ENCODE peak calls at places on chromosomes 2 and 18, in five cellular contexts. One of them, this sample, is unnamed.
A peak's percentile ranks its signal among the peaks of the same experiment; 100 is the strongest.

GRCh38 chr2:205654878-205655601 is 27.3 kb upstream of the NRP2 start:
- DNase-seq in A549: no peak
- DNase-seq in HCT116: no peak
- DNase-seq in GM12878: no peak
- DNase-seq in GM23338: no peak
- DNase-seq in this sample: no peak

GRCh38 chr2:3423492-3424170 is 44.1 kb downstream of the TRAPPC12 start:
- DNase-seq in A549: peak; percentile 63
- DNase-seq in HCT116: peak; percentile 27
- DNase-seq in GM12878: peak; percentile 8
- DNase-seq in GM23338: peak; percentile 76
- DNase-seq in this sample: peak; percentile 36

GRCh38 chr18:79950440-79951341 is 762 bp downstream of the SLC66A2 start:
- DNase-seq in A549: no peak
- DNase-seq in HCT116: no peak
- DNase-seq in GM12878: no peak
- DNase-seq in GM23338: peak; percentile 63
- DNase-seq in this sample: no peak

GRCh38 chr2:69645026-69645425 is 1.5 kb upstream of the AAK1 start:
- DNase-seq in A549: no peak
- DNase-seq in HCT116: no peak
- DNase-seq in GM12878: no peak
- DNase-seq in GM23338: peak; percentile 25
- DNase-seq in this sample: no peak

GRCh38 chr2:241035818-241036396 is 37.5 kb downstream of the SNED1 start:
- DNase-seq in A549: no peak
- DNase-seq in HCT116: no peak
- DNase-seq in GM12878: no peak
- DNase-seq in GM23338: peak; percentile 63
- DNase-seq in this sample: no peak

GRCh38 chr2:38581193-38582147 is 21.3 kb downstream of the HNRNPLL start:
- DNase-seq in A549: peak; percentile 83
- DNase-seq in HCT116: peak; percentile 52
- DNase-seq in GM12878: peak; percentile 23
- DNase-seq in GM23338: peak; percentile 95
- DNase-seq in this sample: no peak

GRCh38 chr2:217527586-217528202 is 475.1 kb downstream of the TNS1 start:
- DNase-seq in A549: no peak
- DNase-seq in HCT116: no peak
- DNase-seq in GM12878: no peak
- DNase-seq in GM23338: no peak
- DNase-seq in this sample: no peak

GRCh38 chr18:40962784-40963183 is 992.2 kb upstream of the PIK3C3 start:
- DNase-seq in A549: no peak
- DNase-seq in HCT116: no peak
- DNase-seq in GM12878: no peak
- DNase-seq in GM23338: no peak
- DNase-seq in this sample: no peak

GRCh38 chr2:67289921-67290371 is 107.2 kb upstream of the ETAA1 start:
- DNase-seq in A549: peak; percentile 63
- DNase-seq in HCT116: no peak
- DNase-seq in GM12878: no peak
- DNase-seq in GM23338: no peak
- DNase-seq in this sample: no peak

GRCh38 chr2:164388511-164388910 is 232.8 kb downstream of the GRB14 start:
- DNase-seq in A549: peak; percentile 64
- DNase-seq in HCT116: no peak
- DNase-seq in GM12878: peak; percentile 3
- DNase-seq in GM23338: peak; percentile 24
- DNase-seq in this sample: peak; percentile 20

GRCh38 chr2:51760441-51760840 is 728.5 kb upstream of the NRXN1 start:
- DNase-seq in A549: no peak
- DNase-seq in HCT116: no peak
- DNase-seq in GM12878: no peak
- DNase-seq in GM23338: no peak
- DNase-seq in this sample: no peak

GRCh38 chr18:42184685-42185477 is 229.8 kb downstream of the PIK3C3 start:
- DNase-seq in A549: no peak
- DNase-seq in HCT116: no peak
- DNase-seq in GM12878: no peak
- DNase-seq in GM23338: no peak
- DNase-seq in this sample: no peak

GRCh38 chr2:58900664-58901063 is 659.5 kb upstream of the FANCL start:
- DNase-seq in A549: no peak
- DNase-seq in HCT116: no peak
- DNase-seq in GM12878: no peak
- DNase-seq in GM23338: no peak
- DNase-seq in this sample: no peak

GRCh38 chr2:180519276-180519675 is 461.1 kb upstream of the UBE2E3 start:
- DNase-seq in A549: peak; percentile 29
- DNase-seq in HCT116: peak; percentile 48
- DNase-seq in GM12878: no peak
- DNase-seq in GM23338: no peak
- DNase-seq in this sample: no peak

GRCh38 chr2:205187731-205188130 is 494.6 kb upstream of the NRP2 start:
- DNase-seq in A549: no peak
- DNase-seq in HCT116: no peak
- DNase-seq in GM12878: no peak
- DNase-seq in GM23338: no peak
- DNase-seq in this sample: no peak

GRCh38 chr2:240429872-240430491 is 5.5 kb upstream of the GPC1 start:
- DNase-seq in A549: no peak
- DNase-seq in HCT116: no peak
- DNase-seq in GM12878: no peak
- DNase-seq in GM23338: no peak
- DNase-seq in this sample: no peak

GRCh38 chr18:49510393-49511115 is 23.5 kb upstream of the C18orf32 start:
- DNase-seq in A549: peak; percentile 54
- DNase-seq in HCT116: peak; percentile 73
- DNase-seq in GM12878: no peak
- DNase-seq in GM23338: peak; percentile 71
- DNase-seq in this sample: no peak

GRCh38 chr2:34126279-34126678 is 527.2 kb upstream of the FAM98A start:
- DNase-seq in A549: no peak
- DNase-seq in HCT116: no peak
- DNase-seq in GM12878: no peak
- DNase-seq in GM23338: no peak
- DNase-seq in this sample: no peak

GRCh38 chr2:64644240-64645013 is 9.3 kb downstream of the SERTAD2 start:
- DNase-seq in A549: peak; percentile 95
- DNase-seq in HCT116: peak; percentile 59
- DNase-seq in GM12878: no peak
- DNase-seq in GM23338: peak; percentile 94
- DNase-seq in this sample: peak; percentile 53

GRCh38 chr18:44927127-44927849 is 246.6 kb downstream of the SETBP1 start:
- DNase-seq in A549: no peak
- DNase-seq in HCT116: no peak
- DNase-seq in GM12878: no peak
- DNase-seq in GM23338: no peak
- DNase-seq in this sample: no peak

GRCh38 chr18:60656563-60656962 is 284.0 kb upstream of the MC4R start:
- DNase-seq in A549: no peak
- DNase-seq in HCT116: no peak
- DNase-seq in GM12878: no peak
- DNase-seq in GM23338: no peak
- DNase-seq in this sample: no peak

GRCh38 chr2:10382313-10383061 is 65.6 kb downstream of the ODC1 start:
- DNase-seq in A549: no peak
- DNase-seq in HCT116: no peak
- DNase-seq in GM12878: peak; percentile 60
- DNase-seq in GM23338: peak; percentile 46
- DNase-seq in this sample: no peak

GRCh38 chr2:72629062-72629461 is 196.8 kb downstream of the EXOC6B start:
- DNase-seq in A549: no peak
- DNase-seq in HCT116: no peak
- DNase-seq in GM12878: no peak
- DNase-seq in GM23338: no peak
- DNase-seq in this sample: no peak

GRCh38 chr2:222479855-222480254 is 55.5 kb downstream of the SGPP2 start:
- DNase-seq in A549: no peak
- DNase-seq in HCT116: no peak
- DNase-seq in GM12878: no peak
- DNase-seq in GM23338: no peak
- DNase-seq in this sample: no peak

GRCh38 chr2:38362223-38362622 is 14.8 kb downstream of the ATL2 start:
- DNase-seq in A549: no peak
- DNase-seq in HCT116: no peak
- DNase-seq in GM12878: no peak
- DNase-seq in GM23338: no peak
- DNase-seq in this sample: no peak

GRCh38 chr18:62715439-62715792 is at the start of gene PHLPP1:
- DNase-seq in A549: no peak
- DNase-seq in HCT116: no peak
- DNase-seq in GM12878: no peak
- DNase-seq in GM23338: no peak
- DNase-seq in this sample: no peak

GRCh38 chr2:99860720-99861375 is 281.5 kb downstream of the AFF3 start:
- DNase-seq in A549: no peak
- DNase-seq in HCT116: no peak
- DNase-seq in GM12878: no peak
- DNase-seq in GM23338: peak; percentile 21
- DNase-seq in this sample: no peak

GRCh38 chr18:8314123-8314522 is 295.1 kb upstream of the RAB12 start:
- DNase-seq in A549: no peak
- DNase-seq in HCT116: no peak
- DNase-seq in GM12878: no peak
- DNase-seq in GM23338: no peak
- DNase-seq in this sample: no peak

GRCh38 chr2:109087055-109087663 is 41.8 kb upstream of the SH3RF3 start:
- DNase-seq in A549: no peak
- DNase-seq in HCT116: no peak
- DNase-seq in GM12878: no peak
- DNase-seq in GM23338: no peak
- DNase-seq in this sample: no peak

GRCh38 chr18:48445540-48445939 is 36.4 kb upstream of the ZBTB7C start:
- DNase-seq in A549: peak; percentile 75
- DNase-seq in HCT116: peak; percentile 62
- DNase-seq in GM12878: peak; percentile 9
- DNase-seq in GM23338: peak; percentile 91
- DNase-seq in this sample: peak; percentile 53

GRCh38 chr2:180742809-180743208 is 237.6 kb upstream of the UBE2E3 start:
- DNase-seq in A549: peak; percentile 67
- DNase-seq in HCT116: no peak
- DNase-seq in GM12878: no peak
- DNase-seq in GM23338: no peak
- DNase-seq in this sample: peak; percentile 67

GRCh38 chr18:72613589-72613988 is 69.4 kb upstream of the CBLN2 start:
- DNase-seq in A549: no peak
- DNase-seq in HCT116: no peak
- DNase-seq in GM12878: no peak
- DNase-seq in GM23338: no peak
- DNase-seq in this sample: no peak

GRCh38 chr2:214796901-214797300 is 12.6 kb downstream of the BARD1 start:
- DNase-seq in A549: no peak
- DNase-seq in HCT116: no peak
- DNase-seq in GM12878: no peak
- DNase-seq in GM23338: no peak
- DNase-seq in this sample: no peak

GRCh38 chr2:126698376-126698775 is 42.4 kb downstream of the GYPC start:
- DNase-seq in A549: no peak
- DNase-seq in HCT116: no peak
- DNase-seq in GM12878: no peak
- DNase-seq in GM23338: no peak
- DNase-seq in this sample: no peak

GRCh38 chr2:144659731-144660275 is 139.9 kb upstream of the ZEB2 start:
- DNase-seq in A549: peak; percentile 56
- DNase-seq in HCT116: peak; percentile 64
- DNase-seq in GM12878: no peak
- DNase-seq in GM23338: no peak
- DNase-seq in this sample: no peak

GRCh38 chr18:39801848-39802247 is 2153.2 kb upstream of the PIK3C3 start:
- DNase-seq in A549: peak; percentile 2
- DNase-seq in HCT116: no peak
- DNase-seq in GM12878: no peak
- DNase-seq in GM23338: no peak
- DNase-seq in this sample: no peak

GRCh38 chr18:39801010-39801409 is 2154.0 kb upstream of the PIK3C3 start:
- DNase-seq in A549: peak; percentile 7
- DNase-seq in HCT116: no peak
- DNase-seq in GM12878: no peak
- DNase-seq in GM23338: no peak
- DNase-seq in this sample: no peak

GRCh38 chr18:39805218-39805617 is 2149.8 kb upstream of the PIK3C3 start:
- DNase-seq in A549: no peak
- DNase-seq in HCT116: no peak
- DNase-seq in GM12878: no peak
- DNase-seq in GM23338: no peak
- DNase-seq in this sample: no peak

GRCh38 chr18:39802648-39803229 is 2152.3 kb upstream of the PIK3C3 start:
- DNase-seq in A549: peak; percentile 1
- DNase-seq in HCT116: no peak
- DNase-seq in GM12878: no peak
- DNase-seq in GM23338: no peak
- DNase-seq in this sample: no peak

GRCh38 chr18:39806519-39806918 is 2148.5 kb upstream of the PIK3C3 start:
- DNase-seq in A549: peak; percentile 35
- DNase-seq in HCT116: no peak
- DNase-seq in GM12878: no peak
- DNase-seq in GM23338: no peak
- DNase-seq in this sample: no peak
- TF ChIP-seq CTCF in A549: no peak
- TF ChIP-seq CTCF in HCT116: no peak
- TF ChIP-seq CTCF in GM12878: no peak
- TF ChIP-seq CTCF in GM23338: no peak
- TF ChIP-seq CTCF in this sample: no peak

GRCh38 chr2:216344958-216345315 is 27.3 kb downstream of the MARCHF4 start:
- DNase-seq in A549: no peak
- DNase-seq in HCT116: no peak
- DNase-seq in GM12878: no peak
- DNase-seq in GM23338: peak; percentile 32
- DNase-seq in this sample: no peak
- TF ChIP-seq REST in A549: no peak
- TF ChIP-seq REST in HCT116: no peak
- TF ChIP-seq REST in GM12878: no peak
- TF ChIP-seq REST in GM23338: no peak
- TF ChIP-seq REST in this sample: no peak

DNA sequence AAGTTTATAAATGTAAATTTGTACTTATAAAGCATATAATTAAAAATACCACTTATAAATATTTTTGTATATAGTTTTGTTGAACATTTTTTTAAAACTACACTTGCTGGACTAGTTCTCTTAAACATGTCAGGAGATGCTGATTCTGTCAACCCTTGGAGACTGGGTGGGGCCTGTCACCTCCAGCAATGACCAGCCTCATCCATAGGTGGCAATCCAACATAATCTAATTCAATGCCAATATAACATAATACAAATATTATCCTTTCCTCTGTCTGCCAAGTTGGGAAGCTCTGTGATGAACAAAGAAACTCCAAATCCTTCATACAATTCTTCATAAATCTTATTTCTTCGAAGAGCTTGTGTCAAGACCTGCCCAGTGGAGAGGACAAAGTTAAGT is 140.4 kb downstream of the RBMS1 start:
- DNase-seq in A549: peak; percentile 46
- DNase-seq in HCT116: no peak
- DNase-seq in GM12878: no peak
- DNase-seq in GM23338: no peak
- DNase-seq in this sample: no peak
- TF ChIP-seq CTCF in A549: peak; percentile 50
- TF ChIP-seq CTCF in HCT116: peak; percentile 52
- TF ChIP-seq CTCF in GM12878: peak; percentile 44
- TF ChIP-seq CTCF in GM23338: peak; percentile 33
- TF ChIP-seq CTCF in this sample: peak; percentile 61

GRCh38 chr2:45879406-45879805 is 227.9 kb downstream of the PRKCE start:
- DNase-seq in A549: peak; percentile 13
- DNase-seq in HCT116: no peak
- DNase-seq in GM12878: no peak
- DNase-seq in GM23338: peak; percentile 10
- DNase-seq in this sample: no peak
- TF ChIP-seq REST in A549: no peak
- TF ChIP-seq REST in HCT116: no peak
- TF ChIP-seq REST in GM12878: no peak
- TF ChIP-seq REST in GM23338: no peak
- TF ChIP-seq REST in this sample: no peak

This sample was measured in Panc1.